ENCODE peak calls at places on chromosomes 5 and 9, in six cellular contexts. Z is GM13977; U is omental fat pad; V is naive thymus-derived CD4-positive, alpha-beta T cell; K is mesendoderm; C is activated CD8-positive, alpha-beta memory T cell treated with anti-CD3 and anti-CD28 coated beads, Interleukin-2, amount 50 U/mL, for 4 hours. T is an unnamed sample.

GRCh38 chr5:112737088-112737471 is 605 bp upstream of the APC start:
- DNase-seq in Z (no peak), U (no peak), V (no peak), K (no peak), C (no peak), T (no peak)

GRCh38 chr5:98428806-98429205 is 344.7 kb upstream of the RGMB start:
- DNase-seq in Z (no peak), U (no peak), V (no peak), K (no peak), C (no peak), T (no peak)

GRCh38 chr5:89723907-89724306 is 685.6 kb downstream of the CETN3 start:
- DNase-seq in Z (no peak), U (no peak), V (no peak), K (no peak), C (no peak), T (no peak)

GRCh38 chr9:123775289-123775688 is 154.6 kb downstream of the DENND1A start:
- DNase-seq in Z (no peak), U (no peak), V (no peak), K (no peak), C (no peak), T (no peak)

GRCh38 chr9:107337676-107338590 is 54.9 kb downstream of the RAD23B start:
- DNase-seq in Z (no peak), U (no peak), V (no peak), K (no peak), C (no peak), T (no peak)

GRCh38 chr9:70601000-70601929 is 186.8 kb upstream of the KLF9 start:
- DNase-seq in Z (no peak), U (peak), V (no peak), K (no peak), C (no peak), T (peak)

GRCh38 chr5:151670074-151670686 is 16.5 kb downstream of the SPARC start:
- DNase-seq in Z (no peak), U (no peak), V (no peak), K (no peak), C (no peak), T (no peak)

GRCh38 chr5:154375331-154376008 is 70.3 kb upstream of the SAP30L start:
- DNase-seq in Z (no peak), U (no peak), V (no peak), K (no peak), C (no peak), T (no peak)

GRCh38 chr9:36136894-36137391 is 410 bp downstream of the GLIPR2 start:
- DNase-seq in Z (no peak), U (no peak), V (peak), K (peak), C (no peak), T (no peak)